ENCODE peak calls at places on chromosomes 5 and 9, in five cellular contexts. One of them, this sample, is unnamed.
A peak's percentile ranks its signal among the peaks of the same experiment; 100 is the strongest.

GRCh38 chr9:91067306-91067860 is 265.8 kb downstream of the SYK start:
- DNase-seq in tibial artery: no peak
- DNase-seq in psoas muscle: no peak
- DNase-seq in sigmoid colon: no peak
- DNase-seq in ovary: no peak
- DNase-seq in this sample: no peak

GRCh38 chr5:455806-456205 is 12.8 kb downstream of the EXOC3 start:
- DNase-seq in sigmoid colon: no peak
- DNase-seq in tibial artery: no peak
- DNase-seq in ovary: no peak
- DNase-seq in psoas muscle: no peak
- DNase-seq in this sample: no peak

GRCh38 chr5:107257885-107258520 is 412.7 kb downstream of the EFNA5 start:
- DNase-seq in ovary: no peak
- DNase-seq in tibial artery: no peak
- DNase-seq in sigmoid colon: no peak
- DNase-seq in psoas muscle: no peak
- DNase-seq in this sample: peak; percentile 6

GRCh38 chr9:98330831-98331230 is 75.4 kb upstream of the TBC1D2 start:
- DNase-seq in psoas muscle: no peak
- DNase-seq in ovary: no peak
- DNase-seq in tibial artery: no peak
- DNase-seq in sigmoid colon: no peak
- DNase-seq in this sample: peak; percentile 34

GRCh38 chr9:89954229-89954628 is 349.4 kb downstream of the GADD45G start:
- DNase-seq in psoas muscle: no peak
- DNase-seq in sigmoid colon: no peak
- DNase-seq in ovary: no peak
- DNase-seq in tibial artery: no peak
- DNase-seq in this sample: no peak

GRCh38 chr5:66021585-66021984 is 95.2 kb downstream of the ERBIN start:
- DNase-seq in tibial artery: no peak
- DNase-seq in psoas muscle: no peak
- DNase-seq in ovary: no peak
- DNase-seq in sigmoid colon: no peak
- DNase-seq in this sample: no peak

GRCh38 chr9:110198357-110198756 is 9.6 kb downstream of the C9orf152 start:
- DNase-seq in psoas muscle: no peak
- DNase-seq in tibial artery: no peak
- DNase-seq in ovary: no peak
- DNase-seq in sigmoid colon: no peak
- DNase-seq in this sample: no peak

GRCh38 chr9:101028346-101029299 is at the start of gene PLPPR1:
- DNase-seq in ovary: peak; percentile 31
- DNase-seq in tibial artery: no peak
- DNase-seq in psoas muscle: peak; percentile 17
- DNase-seq in sigmoid colon: peak; percentile 61
- DNase-seq in this sample: peak; percentile 33

GRCh38 chr9:15386465-15386864 is 36.2 kb upstream of the SNAPC3 start:
- DNase-seq in ovary: no peak
- DNase-seq in tibial artery: no peak
- DNase-seq in sigmoid colon: no peak
- DNase-seq in psoas muscle: no peak
- DNase-seq in this sample: no peak

GRCh38 chr5:36414869-36415282 is 113.2 kb upstream of the RANBP3L start:
- DNase-seq in ovary: no peak
- DNase-seq in tibial artery: no peak
- DNase-seq in sigmoid colon: no peak
- DNase-seq in psoas muscle: no peak
- DNase-seq in this sample: peak; percentile 75

GRCh38 chr9:94039786-94040185 is 44.5 kb upstream of the PTPDC1 start:
- DNase-seq in sigmoid colon: no peak
- DNase-seq in ovary: no peak
- DNase-seq in tibial artery: no peak
- DNase-seq in psoas muscle: no peak
- DNase-seq in this sample: no peak

GRCh38 chr5:147187163-147187562 is 47.7 kb upstream of the STK32A start:
- DNase-seq in ovary: no peak
- DNase-seq in tibial artery: no peak
- DNase-seq in sigmoid colon: no peak
- DNase-seq in psoas muscle: no peak
- DNase-seq in this sample: no peak

GRCh38 chr9:5500441-5501235 is 9.7 kb upstream of the PDCD1LG2 start:
- DNase-seq in ovary: peak; percentile 72
- DNase-seq in psoas muscle: no peak
- DNase-seq in sigmoid colon: no peak
- DNase-seq in tibial artery: no peak
- DNase-seq in this sample: peak; percentile 93

GRCh38 chr5:72597456-72597948 is 90.3 kb upstream of the ZNF366 start:
- DNase-seq in sigmoid colon: no peak
- DNase-seq in tibial artery: no peak
- DNase-seq in ovary: no peak
- DNase-seq in psoas muscle: no peak
- DNase-seq in this sample: peak; percentile 85

GRCh38 chr5:56112526-56113121 is 117.9 kb upstream of the IL6ST start:
- DNase-seq in psoas muscle: no peak
- DNase-seq in ovary: no peak
- DNase-seq in tibial artery: no peak
- DNase-seq in sigmoid colon: no peak
- DNase-seq in this sample: no peak

GRCh38 chr5:78495800-78496199 is 135.4 kb downstream of the SCAMP1 start:
- DNase-seq in ovary: no peak
- DNase-seq in psoas muscle: no peak
- DNase-seq in tibial artery: no peak
- DNase-seq in sigmoid colon: no peak
- DNase-seq in this sample: no peak

GRCh38 chr5:103057208-103058130 is 62.5 kb downstream of the GIN1 start:
- DNase-seq in psoas muscle: no peak
- DNase-seq in ovary: no peak
- DNase-seq in tibial artery: no peak
- DNase-seq in sigmoid colon: no peak
- DNase-seq in this sample: peak; percentile 14

GRCh38 chr9:19154135-19154612 is 26.9 kb upstream of the PLIN2 start:
- DNase-seq in ovary: peak; percentile 60
- DNase-seq in tibial artery: peak; percentile 73
- DNase-seq in sigmoid colon: peak; percentile 76
- DNase-seq in psoas muscle: no peak
- DNase-seq in this sample: peak; percentile 71

GRCh38 chr5:83542839-83543238 is 71.3 kb downstream of the VCAN start:
- DNase-seq in psoas muscle: no peak
- DNase-seq in ovary: no peak
- DNase-seq in sigmoid colon: no peak
- DNase-seq in tibial artery: no peak
- DNase-seq in this sample: no peak

GRCh38 chr5:35012796-35013195 is 35.0 kb downstream of the AGXT2 start:
- DNase-seq in tibial artery: no peak
- DNase-seq in sigmoid colon: no peak
- DNase-seq in psoas muscle: peak; percentile 49
- DNase-seq in ovary: no peak
- DNase-seq in this sample: no peak

GRCh38 chr5:93621340-93621872 is 38.4 kb downstream of the NR2F1 start:
- DNase-seq in psoas muscle: peak; percentile 79
- DNase-seq in sigmoid colon: peak; percentile 89
- DNase-seq in ovary: peak; percentile 84
- DNase-seq in tibial artery: peak; percentile 59
- DNase-seq in this sample: peak; percentile 88

GRCh38 chr5:128498844-128499455 is 39.1 kb downstream of the FBN2 start:
- DNase-seq in sigmoid colon: no peak
- DNase-seq in tibial artery: no peak
- DNase-seq in psoas muscle: no peak
- DNase-seq in ovary: no peak
- DNase-seq in this sample: peak; percentile 84

GRCh38 chr5:61678966-61679365 is 346.9 kb downstream of the ZSWIM6 start:
- DNase-seq in tibial artery: no peak
- DNase-seq in sigmoid colon: no peak
- DNase-seq in psoas muscle: no peak
- DNase-seq in ovary: no peak
- DNase-seq in this sample: no peak

GRCh38 chr5:177434437-177434836 is 8.0 kb downstream of the GRK6 start:
- DNase-seq in ovary: no peak
- DNase-seq in sigmoid colon: no peak
- DNase-seq in psoas muscle: no peak
- DNase-seq in tibial artery: no peak
- DNase-seq in this sample: no peak

GRCh38 chr9:114047717-114048116 is 30.4 kb downstream of the AMBP start:
- DNase-seq in psoas muscle: no peak
- DNase-seq in tibial artery: no peak
- DNase-seq in ovary: no peak
- DNase-seq in sigmoid colon: peak; percentile 19
- DNase-seq in this sample: no peak

GRCh38 chr9:137218754-137219271 is 3.2 kb downstream of the RNF208 start:
- DNase-seq in tibial artery: no peak
- DNase-seq in ovary: no peak
- DNase-seq in psoas muscle: no peak
- DNase-seq in sigmoid colon: no peak
- DNase-seq in this sample: peak; percentile 31

GRCh38 chr9:98101868-98102273 is 17.2 kb downstream of the TRIM14 start:
- DNase-seq in psoas muscle: no peak
- DNase-seq in tibial artery: no peak
- DNase-seq in ovary: no peak
- DNase-seq in sigmoid colon: no peak
- DNase-seq in this sample: peak; percentile 33

GRCh38 chr5:132019337-132019736 is 7.9 kb upstream of the ACSL6 start:
- DNase-seq in tibial artery: no peak
- DNase-seq in psoas muscle: no peak
- DNase-seq in ovary: no peak
- DNase-seq in sigmoid colon: no peak
- DNase-seq in this sample: no peak

DNA sequence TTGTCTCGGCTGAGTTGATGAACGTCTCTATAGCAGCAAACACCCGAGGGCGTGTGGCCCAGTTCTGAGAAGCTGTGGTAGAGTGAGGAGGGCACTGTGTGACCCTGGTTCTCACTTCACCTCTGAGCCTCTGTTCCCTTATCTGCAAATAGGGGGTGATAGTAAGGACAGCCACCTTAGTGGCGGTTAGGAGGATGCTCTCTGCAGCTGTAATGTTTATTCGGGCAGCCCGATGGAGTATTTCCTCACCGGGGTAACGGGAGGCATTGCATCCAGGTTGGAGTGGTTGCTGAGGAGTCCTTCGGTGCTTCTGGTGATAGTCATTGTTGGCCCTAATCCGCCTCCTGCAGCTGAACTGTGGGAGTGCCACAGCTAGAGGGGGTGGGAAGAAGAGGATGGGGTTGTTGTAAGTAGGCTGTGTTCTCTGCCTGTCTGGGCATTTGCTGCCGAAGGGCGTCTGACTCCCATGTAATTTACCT is 13.9 kb downstream of the PRRC2B start:
- DNase-seq in ovary: peak; percentile 64
- DNase-seq in sigmoid colon: peak; percentile 80
- DNase-seq in psoas muscle: peak; percentile 32
- DNase-seq in tibial artery: peak; percentile 44
- DNase-seq in this sample: peak; percentile 60
- TF ChIP-seq CTCF in ovary: no peak
- TF ChIP-seq CTCF in sigmoid colon: peak; percentile 51
- TF ChIP-seq CTCF in psoas muscle: peak; percentile 25
- TF ChIP-seq CTCF in tibial artery: peak; percentile 50
- TF ChIP-seq CTCF in this sample: peak; percentile 47

DNA sequence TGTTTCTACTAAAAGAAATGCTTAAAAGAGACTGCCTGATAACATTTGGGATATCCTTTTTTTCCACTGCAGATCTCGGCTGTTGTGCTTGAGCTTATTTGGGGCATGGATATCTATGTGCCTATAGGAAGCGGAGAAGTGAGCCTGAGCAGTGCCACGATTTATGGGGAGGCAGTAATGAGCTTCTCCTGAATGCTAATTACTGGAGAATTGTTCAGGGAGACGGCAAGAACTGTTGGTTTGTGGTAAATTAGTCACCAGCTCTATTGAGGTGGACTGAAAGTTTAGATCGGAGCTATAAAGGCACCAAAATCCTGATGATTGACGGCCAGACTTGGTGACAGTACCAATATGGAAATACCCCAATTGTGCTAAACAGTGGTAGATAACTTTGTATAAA is 186.5 kb downstream of the ARHGEF28 start:
- DNase-seq in tibial artery: no peak
- DNase-seq in psoas muscle: no peak
- DNase-seq in ovary: no peak
- DNase-seq in sigmoid colon: no peak
- DNase-seq in this sample: no peak
- H3K4me3 ChIP-seq in tibial artery: no peak overlapping the region
- H3K4me3 ChIP-seq in psoas muscle: no peak overlapping the region
- H3K4me3 ChIP-seq in ovary: no peak overlapping the region
- H3K4me3 ChIP-seq in sigmoid colon: no peak overlapping the region
- H3K4me3 ChIP-seq in this sample: no peak overlapping the region

DNA sequence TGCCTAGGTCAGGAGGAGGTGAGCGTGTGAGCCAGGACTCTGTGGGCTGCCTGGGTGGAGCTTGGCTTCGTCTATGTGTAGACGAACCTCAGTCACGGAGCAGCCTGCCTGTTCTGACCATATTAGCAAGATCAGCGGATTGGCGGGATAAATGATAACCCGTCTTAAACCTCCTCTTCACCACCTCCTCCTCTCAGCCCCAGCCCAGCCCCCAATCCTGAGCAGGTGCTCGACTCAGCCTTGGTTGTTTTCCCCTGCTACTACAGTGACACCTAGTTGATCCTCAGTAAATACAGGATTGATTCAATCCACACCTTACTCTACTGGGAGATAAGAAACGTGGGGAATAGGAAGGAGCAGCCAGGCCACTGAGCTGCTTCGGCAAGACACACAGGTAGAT is 286.1 kb downstream of the IRX2 start:
- DNase-seq in tibial artery: no peak
- DNase-seq in sigmoid colon: no peak
- DNase-seq in ovary: no peak
- DNase-seq in psoas muscle: no peak
- DNase-seq in this sample: no peak
- TF ChIP-seq CTCF in tibial artery: no peak
- TF ChIP-seq CTCF in sigmoid colon: no peak
- TF ChIP-seq CTCF in ovary: no peak
- TF ChIP-seq CTCF in psoas muscle: no peak
- TF ChIP-seq CTCF in this sample: no peak

GRCh38 chr5:142843029-142843905 is 73.1 kb downstream of the ARHGAP26 start:
- DNase-seq in tibial artery: peak; percentile 70
- DNase-seq in sigmoid colon: peak; percentile 84
- DNase-seq in psoas muscle: peak; percentile 61
- DNase-seq in ovary: no peak
- DNase-seq in this sample: no peak
- H3K4me3 ChIP-seq in tibial artery: no peak overlapping the region
- H3K4me3 ChIP-seq in sigmoid colon: no peak overlapping the region
- H3K4me3 ChIP-seq in psoas muscle: no peak overlapping the region
- H3K4me3 ChIP-seq in ovary: no peak overlapping the region
- H3K4me3 ChIP-seq in this sample: no peak overlapping the region

DNA sequence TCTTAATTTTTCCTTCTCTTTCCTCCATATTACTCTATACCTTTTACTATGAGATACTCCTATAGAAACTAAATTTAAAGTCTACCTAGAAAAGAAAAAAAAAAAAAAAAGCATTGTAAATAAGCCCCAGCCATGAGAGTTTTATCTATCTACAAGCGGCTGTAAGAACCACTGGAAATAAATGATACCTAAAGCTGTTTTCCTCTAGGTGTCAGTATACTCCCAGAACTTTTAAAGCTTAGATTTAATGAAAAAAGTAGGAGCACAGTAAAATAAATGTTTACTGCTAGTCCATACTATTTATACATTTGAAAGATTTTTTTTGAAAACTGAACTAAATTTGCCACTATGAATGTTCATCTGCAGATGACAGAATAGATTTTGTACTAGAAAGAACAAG is 26.2 kb downstream of the TYRP1 start:
- DNase-seq in ovary: no peak
- DNase-seq in sigmoid colon: no peak
- DNase-seq in tibial artery: no peak
- DNase-seq in psoas muscle: no peak
- DNase-seq in this sample: peak; percentile 63
- TF ChIP-seq CTCF in ovary: no peak
- TF ChIP-seq CTCF in sigmoid colon: peak; percentile 50
- TF ChIP-seq CTCF in tibial artery: peak; percentile 55
- TF ChIP-seq CTCF in psoas muscle: peak; percentile 48
- TF ChIP-seq CTCF in this sample: peak; percentile 53

GRCh38 chr9:69976165-69976564 is 67.5 kb upstream of the MAMDC2 start:
- DNase-seq in sigmoid colon: no peak
- DNase-seq in psoas muscle: no peak
- DNase-seq in ovary: no peak
- DNase-seq in tibial artery: no peak
- DNase-seq in this sample: peak; percentile 92
- H3K4me3 ChIP-seq in sigmoid colon: no peak overlapping the region
- H3K4me3 ChIP-seq in psoas muscle: no peak overlapping the region
- H3K4me3 ChIP-seq in ovary: no peak overlapping the region
- H3K4me3 ChIP-seq in tibial artery: no peak overlapping the region
- H3K4me3 ChIP-seq in this sample: no peak overlapping the region